ENCODE peak calls at places on chromosomes 13 and 19, in ten cellular contexts. I, U, G, R, A, E, N, D, Y and S are unnamed samples. For H3K4me1, the result is how much of the 10 kb centered on the place peaks cover.

GRCh38 chr13:77019756-77020155 is 7.2 kb downstream of the FBXL3 start:
- DNase-seq in E (no peak), G (no peak), R (no peak), U (no peak), I (no peak), D (no peak), A (no peak), Y (no peak), N (no peak), S (no peak)

GRCh38 chr13:65378484-65378883 is 1851.7 kb downstream of the PCDH9 start:
- DNase-seq in A (no peak), R (no peak), I (no peak), Y (no peak), N (no peak), U (no peak), E (no peak), G (no peak), D (no peak), S (no peak)

GRCh38 chr13:28421674-28422410 is 73.1 kb downstream of the FLT1 start:
- DNase-seq in Y (no peak), R (no peak), N (no peak), I (no peak), D (no peak), E (no peak), U (no peak), G (no peak), A (no peak), S (no peak)

GRCh38 chr19:31356587-31357314 is 7.5 kb upstream of the TSHZ3 start:
- DNase-seq in E (no peak), N (no peak), Y (no peak), G (no peak), D (no peak), I (no peak), A (no peak), U (peak), R (no peak), S (peak)

GRCh38 chr13:49733181-49733951 is 42.1 kb upstream of the EBPL start:
- DNase-seq in U (no peak), I (no peak), G (no peak), A (no peak), R (peak), D (no peak), N (no peak), Y (no peak), E (peak), S (no peak)

GRCh38 chr19:49666120-49666444 is 349 bp downstream of the BCL2L12 start:
- DNase-seq in Y (no peak), E (no peak), A (no peak), I (no peak), G (no peak), D (no peak), R (no peak), U (no peak), N (no peak), S (no peak)

GRCh38 chr19:4350726-4351125 is 7.4 kb downstream of the MPND start:
- DNase-seq in U (no peak), I (no peak), A (no peak), R (no peak), D (no peak), G (no peak), E (no peak), N (no peak), Y (no peak), S (no peak)

GRCh38 chr13:82688400-82688999 is 1193.8 kb downstream of the SLITRK1 start:
- DNase-seq in N (no peak), I (no peak), E (no peak), U (no peak), G (no peak), Y (no peak), A (no peak), D (no peak), R (peak), S (no peak)

GRCh38 chr13:25659091-25659502 is 287.3 kb downstream of the ATP8A2 start:
- DNase-seq in Y (peak), U (no peak), G (no peak), I (no peak), N (no peak), D (no peak), A (no peak), E (no peak), R (no peak), S (no peak)

GRCh38 chr19:48934837-48935236 is 1.3 kb downstream of the DHDH start:
- DNase-seq in E (no peak), D (no peak), N (no peak), U (no peak), I (no peak), A (no peak), Y (no peak), G (no peak), R (no peak), S (no peak)

GRCh38 chr13:79194272-79194671 is 211.8 kb downstream of the RBM26 start:
- DNase-seq in E (no peak), N (no peak), I (no peak), D (no peak), G (no peak), A (peak), R (no peak), Y (no peak), U (peak), S (no peak)

GRCh38 chr19:15300533-15301194 is 31.7 kb downstream of the BRD4 start:
- DNase-seq in A (no peak), I (no peak), R (peak), Y (no peak), D (no peak), G (no peak), N (no peak), E (no peak), U (no peak), S (no peak)

GRCh38 chr19:13748169-13748884 is 16.0 kb upstream of the MRI1 start:
- DNase-seq in G (no peak), Y (no peak), I (peak), A (no peak), D (peak), N (no peak), E (no peak), U (peak), R (peak), S (no peak)

GRCh38 chr13:103471896-103472295 is 405.7 kb upstream of the SLC10A2 start:
- DNase-seq in D (no peak), I (no peak), Y (no peak), E (no peak), R (no peak), N (no peak), G (no peak), A (no peak), U (no peak), S (no peak)

GRCh38 chr19:54653181-54653809 is 9.5 kb upstream of the LILRB4 start:
- DNase-seq in R (peak), I (no peak), U (no peak), A (no peak), N (no peak), E (no peak), G (no peak), D (peak), Y (no peak), S (no peak)

GRCh38 chr19:18439025-18439909 is 1.3 kb upstream of the ISYNA1 start:
- DNase-seq in R (peak), A (no peak), N (no peak), U (no peak), D (no peak), Y (peak), G (no peak), E (no peak), I (no peak), S (peak)

DNA sequence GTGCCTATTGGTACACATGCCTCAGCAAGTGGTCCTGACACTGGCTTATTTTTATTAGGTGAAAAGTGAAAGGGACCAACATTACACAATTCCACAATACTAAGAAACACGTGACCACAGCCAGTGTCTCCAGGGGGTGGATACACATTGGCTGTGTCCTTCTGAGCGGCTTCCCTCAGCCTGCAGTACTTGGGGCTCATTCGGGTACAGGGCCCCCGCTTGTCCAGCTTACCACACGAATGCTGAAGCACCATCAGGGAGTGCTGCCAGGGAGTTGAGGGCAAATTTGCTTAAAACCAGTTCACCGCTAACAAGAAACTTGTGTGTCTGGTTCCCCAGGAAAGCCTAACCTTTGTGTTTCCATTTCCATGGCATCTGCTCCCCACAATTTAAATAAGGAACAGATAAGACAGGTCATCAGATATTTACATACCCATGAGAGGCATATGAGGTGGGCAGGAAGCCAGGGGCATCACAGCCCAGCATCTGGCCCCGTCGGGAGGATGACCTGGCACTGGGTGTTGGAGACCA is 23.3 kb downstream of the PBX4 start:
- DNase-seq in G (no peak), N (no peak), Y (peak), D (no peak), U (no peak), E (no peak), A (no peak), I (no peak), R (peak), S (no peak)
- H3K4me1 ChIP-seq in G (under half), N (under half), Y (under half), D (under half), U (under half), E (under half), A (half or more), I (under half), R (under half), S (under half)

DNA sequence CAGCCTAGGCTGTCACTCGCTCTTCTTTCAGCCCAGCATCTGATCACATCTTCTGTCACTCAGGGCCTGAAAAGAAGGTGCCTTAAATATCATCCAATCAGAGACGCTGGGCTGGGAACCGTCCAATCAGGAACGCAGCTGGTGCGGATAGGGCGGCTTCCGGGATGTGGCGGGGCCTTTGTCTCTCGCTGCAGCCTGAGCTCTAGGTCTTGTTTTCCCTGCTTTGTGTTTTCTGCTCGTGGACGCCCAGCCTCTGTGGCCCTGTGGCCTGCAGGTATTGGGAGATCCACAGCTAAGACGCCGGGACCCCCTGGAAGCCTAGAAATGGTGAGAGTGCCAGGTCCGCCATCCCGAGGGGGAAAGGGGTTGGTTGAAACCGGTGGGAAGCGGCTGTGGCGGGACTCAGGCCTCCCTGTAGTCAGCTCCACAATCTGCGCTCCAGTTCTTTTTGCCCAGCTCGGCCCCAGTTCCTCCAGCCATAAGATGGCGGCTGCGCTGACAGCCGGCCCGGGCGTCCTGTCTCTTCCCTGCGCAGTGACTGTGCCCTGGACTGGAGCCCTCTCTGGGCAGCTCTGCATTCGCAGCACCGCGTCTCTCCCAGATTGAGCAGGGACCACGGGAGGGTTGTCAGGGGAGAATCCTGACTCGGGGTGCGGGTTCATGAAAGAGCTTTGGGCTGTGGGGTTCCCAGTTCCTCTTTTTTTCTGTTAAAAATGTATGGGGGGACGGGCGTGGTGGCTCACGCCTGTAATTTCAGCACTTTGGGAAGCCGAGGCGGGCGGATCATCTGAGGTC is at the start of gene ZNF85:
- DNase-seq in G (peak), I (peak), Y (peak), D (no peak), U (peak), R (peak), A (peak), E (peak), N (peak), S (peak)
- TF ChIP-seq POLR2A in G (no peak), I (no peak), Y (no peak), D (no peak), U (peak), R (peak), A (peak), E (no peak), N (no peak), S (peak)

DNA sequence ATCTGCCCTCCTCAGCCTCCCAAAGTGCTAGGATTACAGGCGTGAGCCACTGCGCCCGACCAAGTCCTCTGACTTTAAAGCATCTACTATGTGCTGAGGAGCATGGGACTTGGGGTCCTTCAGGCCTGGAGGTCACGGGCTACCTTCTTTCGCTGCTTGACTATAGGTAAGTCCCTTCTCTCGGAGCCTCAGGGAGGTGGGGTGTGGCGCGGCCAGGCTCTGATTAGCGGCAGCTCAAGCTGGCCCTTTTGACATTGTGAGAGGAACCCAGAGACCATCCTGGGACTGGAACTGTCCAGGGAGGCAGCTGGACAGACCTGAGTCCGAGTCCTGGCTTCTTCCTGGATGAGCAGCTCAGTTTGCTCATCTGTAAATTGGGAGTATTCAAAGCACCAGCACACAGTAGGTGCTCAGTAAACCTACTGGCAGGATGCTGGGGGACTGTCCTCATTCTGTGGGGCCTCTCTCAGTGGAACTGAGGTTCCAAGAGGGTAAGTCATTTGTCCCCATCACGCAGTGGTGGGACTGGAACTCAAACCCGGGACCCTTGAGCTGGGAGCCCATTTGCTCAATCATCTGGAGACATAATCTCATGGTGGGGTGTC is 780 bp downstream of the FCER2 start:
- DNase-seq in G (no peak), U (no peak), E (no peak), N (no peak), A (no peak), R (no peak), I (no peak), D (no peak), Y (no peak), S (no peak)
- H3K4me3 ChIP-seq in G (no peak), U (no peak), E (no peak), N (no peak), A (peak), R (no peak), I (no peak), D (no peak), Y (no peak), S (no peak)

GRCh38 chr19:3098515-3099346 is 4.6 kb downstream of the GNA11 start:
- DNase-seq in U (peak), A (no peak), E (peak), G (no peak), I (peak), N (peak), R (peak), D (no peak), Y (peak), S (peak)

GRCh38 chr19:3102239-3103140 is 8.3 kb downstream of the GNA11 start:
- DNase-seq in U (no peak), E (peak), G (no peak), R (no peak), A (no peak), Y (no peak), N (no peak), I (no peak), D (no peak), S (no peak)

GRCh38 chr19:3099347-3100145 is 5.4 kb downstream of the GNA11 start:
- DNase-seq in I (peak), U (no peak), N (no peak), D (no peak), A (no peak), E (peak), G (no peak), Y (no peak), R (no peak), S (no peak)

GRCh38 chr19:3100331-3100730 is 6.2 kb downstream of the GNA11 start:
- DNase-seq in R (no peak), E (peak), A (no peak), U (no peak), Y (no peak), N (no peak), D (no peak), G (no peak), I (peak), S (no peak)

GRCh38 chr19:3100747-3101730 is 6.9 kb downstream of the GNA11 start:
- DNase-seq in I (no peak), Y (no peak), R (no peak), G (no peak), D (no peak), N (no peak), E (peak), U (no peak), A (no peak), S (no peak)
- H3K4me1 ChIP-seq in I (under half), Y (half or more), R (under half), G (half or more), D (under half), N (half or more), E (under half), U (half or more), A (under half), S (half or more)

GRCh38 chr19:1273263-1274041 is 1.9 kb upstream of the FAM174C start:
- DNase-seq in N (no peak), Y (no peak), A (no peak), D (no peak), R (no peak), E (peak), G (no peak), U (no peak), I (no peak), S (no peak)
- TF ChIP-seq POLR2A in N (no peak), Y (no peak), A (peak), D (no peak), R (peak), E (peak), G (no peak), U (no peak), I (no peak), S (no peak)

DNA sequence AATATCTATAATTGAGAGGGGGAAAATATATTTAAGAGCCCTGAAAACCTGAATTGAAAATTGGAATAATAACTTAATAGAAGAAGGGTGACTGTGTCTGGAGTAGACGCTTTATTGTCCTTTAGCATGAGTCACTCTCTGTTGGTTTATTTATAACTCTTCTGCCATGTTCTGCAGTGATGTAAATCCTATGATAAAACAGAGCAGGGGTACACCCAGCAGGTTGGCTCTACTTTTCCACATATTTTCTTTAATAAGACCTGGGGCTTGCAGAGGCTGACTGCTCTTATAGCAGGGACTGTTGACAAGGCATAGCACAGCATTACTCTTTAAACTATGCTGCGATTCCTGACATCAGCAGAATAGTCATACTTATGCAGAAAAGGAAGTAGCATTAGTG is 389.9 kb upstream of the PCDH9 start:
- DNase-seq in U (no peak), N (no peak), R (peak), E (no peak), G (no peak), Y (no peak), A (no peak), I (no peak), D (no peak), S (no peak)
- H3K4me3 ChIP-seq in U (no peak), N (no peak), R (no peak), E (no peak), G (no peak), Y (no peak), A (no peak), I (no peak), D (no peak), S (no peak)